ENCODE peak calls at places on chromosomes 12 and 14, in eight cellular contexts. O, L, R, D, T, M, U and X are unnamed samples.

GRCh38 chr12:52298677-52299076 is 7.3 kb upstream of the KRT81 start:
- DNase-seq in T (no peak), R (no peak), M (no peak), L (no peak), U (no peak), D (no peak), O (no peak), X (no peak)

GRCh38 chr14:78450945-78451344 is 280.8 kb downstream of the NRXN3 start:
- DNase-seq in M (no peak), T (no peak), L (no peak), O (no peak), U (no peak), D (no peak), R (no peak), X (no peak)

GRCh38 chr14:29144598-29144997 is 378.0 kb downstream of the FOXG1 start:
- DNase-seq in D (peak), M (no peak), U (no peak), O (no peak), L (peak), R (no peak), T (no peak), X (no peak)

GRCh38 chr12:122836027-122836921 is 1.0 kb downstream of the HIP1R start:
- DNase-seq in T (no peak), M (peak), R (no peak), U (peak), O (peak), D (no peak), L (peak), X (no peak)

GRCh38 chr12:133221241-133221640 is 14.4 kb downstream of the ANHX start:
- DNase-seq in T (no peak), U (no peak), L (no peak), D (no peak), M (no peak), O (no peak), R (no peak), X (no peak)

GRCh38 chr12:79552186-79552585 is 138.6 kb downstream of the PAWR start:
- DNase-seq in O (no peak), R (no peak), L (no peak), D (no peak), M (no peak), T (no peak), U (no peak), X (no peak)

GRCh38 chr14:86038401-86038985 is 508.5 kb downstream of the FLRT2 start:
- DNase-seq in U (peak), L (peak), T (no peak), M (peak), O (no peak), D (peak), R (no peak), X (no peak)

GRCh38 chr14:30069536-30069935 is 141.9 kb upstream of the PRKD1 start:
- DNase-seq in M (no peak), T (no peak), D (no peak), O (no peak), U (no peak), L (peak), R (no peak), X (no peak)

GRCh38 chr14:102279688-102280348 is 25.1 kb downstream of the MOK start:
- DNase-seq in R (peak), U (no peak), M (no peak), T (no peak), L (peak), O (no peak), D (peak), X (no peak)

GRCh38 chr12:22527999-22528398 is 16.3 kb downstream of the C2CD5 start:
- DNase-seq in M (no peak), U (no peak), R (no peak), O (no peak), D (no peak), T (no peak), L (peak), X (no peak)

GRCh38 chr12:15787801-15788200 is 1.4 kb downstream of the EPS8 start:
- DNase-seq in O (no peak), T (no peak), M (no peak), D (no peak), R (no peak), L (no peak), U (no peak), X (no peak)

GRCh38 chr12:68530299-68530698 is 80.4 kb upstream of the RAP1B start:
- DNase-seq in R (no peak), D (no peak), U (no peak), O (no peak), T (no peak), M (no peak), L (no peak), X (no peak)

GRCh38 chr14:76985540-76986260 is 42.8 kb downstream of the IRF2BPL start:
- DNase-seq in L (peak), T (no peak), R (no peak), U (no peak), D (no peak), M (no peak), O (no peak), X (no peak)

GRCh38 chr14:77607741-77608302 is 8.6 kb downstream of the SPTLC2 start:
- DNase-seq in L (no peak), O (no peak), M (no peak), D (no peak), T (no peak), U (no peak), R (no peak), X (no peak)

GRCh38 chr14:78700236-78700635 is 530.1 kb downstream of the NRXN3 start:
- DNase-seq in R (no peak), M (no peak), T (no peak), D (no peak), O (no peak), L (no peak), U (no peak), X (no peak)

GRCh38 chr12:60259241-60259640 is 663.4 kb downstream of the SLC16A7 start:
- DNase-seq in D (no peak), T (no peak), L (no peak), M (no peak), R (no peak), U (no peak), O (no peak), X (no peak)

GRCh38 chr14:91060472-91061308 is at the start of gene RPS6KA5:
- DNase-seq in M (peak), O (peak), T (peak), D (peak), R (peak), L (peak), U (peak), X (peak)

GRCh38 chr12:112468041-112468440 is 49.3 kb downstream of the PTPN11 start:
- DNase-seq in M (no peak), D (no peak), T (no peak), R (no peak), U (no peak), O (no peak), L (no peak), X (no peak)

GRCh38 chr12:79206871-79207270 is 342.3 kb downstream of the SYT1 start:
- DNase-seq in O (no peak), M (no peak), D (no peak), R (no peak), T (no peak), L (no peak), U (no peak), X (no peak)

GRCh38 chr14:48703728-48704467 is 882.3 kb downstream of the RPS29 start:
- DNase-seq in O (no peak), M (no peak), R (no peak), L (peak), D (no peak), T (no peak), U (no peak), X (no peak)

GRCh38 chr14:34246206-34246605 is 215.8 kb downstream of the SPTSSA start:
- DNase-seq in M (no peak), U (no peak), T (no peak), O (no peak), D (no peak), L (no peak), R (no peak), X (no peak)

GRCh38 chr14:50529288-50530179 is 2.8 kb downstream of the MAP4K5 start:
- DNase-seq in R (no peak), T (no peak), L (peak), O (no peak), D (no peak), U (no peak), M (no peak), X (no peak)

GRCh38 chr12:81610955-81611889 is 147.9 kb downstream of the PPFIA2 start:
- DNase-seq in M (no peak), U (peak), D (no peak), R (no peak), L (peak), T (no peak), O (no peak), X (no peak)

GRCh38 chr12:116577149-116577548 is 18.0 kb downstream of the MAP1LC3B2 start:
- DNase-seq in M (no peak), L (no peak), R (no peak), U (no peak), D (no peak), T (no peak), O (no peak), X (no peak)

GRCh38 chr12:34393086-34393820 is 371.0 kb downstream of the ALG10 start:
- DNase-seq in U (no peak), R (no peak), O (no peak), M (no peak), L (no peak), T (no peak), D (no peak), X (no peak)

GRCh38 chr14:74531467-74531866 is 37.9 kb downstream of the ISCA2 start:
- DNase-seq in T (no peak), L (peak), R (no peak), O (no peak), D (no peak), M (no peak), U (peak), X (no peak)

GRCh38 chr12:131690320-131690719 is 20.6 kb upstream of the SFSWAP start:
- DNase-seq in L (no peak), U (no peak), T (no peak), O (no peak), R (no peak), M (no peak), D (no peak), X (no peak)

GRCh38 chr12:53651718-53652117 is 24.2 kb downstream of the ATP5MC2 start:
- DNase-seq in T (no peak), L (no peak), R (no peak), U (no peak), M (no peak), D (no peak), O (no peak), X (no peak)

GRCh38 chr12:120835304-120835612 is 68.9 kb downstream of the SPPL3 start:
- DNase-seq in U (no peak), O (no peak), R (no peak), T (no peak), L (peak), M (no peak), D (no peak), X (no peak)

GRCh38 chr12:40444174-40444573 is 219.4 kb downstream of the LRRK2 start:
- DNase-seq in O (no peak), T (no peak), M (no peak), L (no peak), U (no peak), D (no peak), R (no peak), X (no peak)

GRCh38 chr12:48965447-48965846 is 6.1 kb downstream of the WNT10B start:
- DNase-seq in U (no peak), M (no peak), D (no peak), R (no peak), L (no peak), T (no peak), O (peak), X (no peak)